ENCODE peak calls at places on chromosome 20, in five cellular contexts. O is mammary epithelial cell, Z is LNCaP clone FGC, U is right lobe of liver, D is AG04449. I is an unnamed sample.

GRCh38 chr20:21235713-21236445 is 67.3 kb upstream of the XRN2 start:
- DNase-seq in U (peak; percentile 75), Z (peak; percentile 46), D (no peak), O (peak; percentile 43), I (peak; percentile 20)

GRCh38 chr20:24432057-24432456 is 37.4 kb upstream of the SYNDIG1 start:
- DNase-seq in Z (no peak), U (no peak), D (no peak), O (no peak), I (no peak)

GRCh38 chr20:32368930-32369329 is 10.8 kb downstream of the ASXL1 start:
- DNase-seq in Z (no peak), D (no peak), U (no peak), O (no peak), I (no peak)

GRCh38 chr20:52076164-52076563 is 115.4 kb downstream of the ZFP64 start:
- DNase-seq in D (no peak), U (no peak), O (no peak), Z (peak; percentile 17), I (no peak)

GRCh38 chr20:32325706-32326506 is 32.2 kb upstream of the ASXL1 start:
- DNase-seq in O (peak; percentile 80), U (no peak), Z (peak; percentile 98), D (no peak), I (no peak)

GRCh38 chr20:38170219-38170902 is 5.3 kb upstream of the TGM2 start:
- DNase-seq in U (no peak), O (no peak), D (no peak), Z (no peak), I (no peak)

GRCh38 chr20:1177680-1178079 is 7.1 kb downstream of the TMEM74B start:
- DNase-seq in Z (no peak), O (no peak), D (no peak), U (no peak), I (no peak)

GRCh38 chr20:10178727-10179313 is 39.8 kb upstream of the SNAP25 start:
- DNase-seq in Z (no peak), U (no peak), D (no peak), O (no peak), I (no peak)

GRCh38 chr20:19210426-19211155 is 1.9 kb upstream of the SLC24A3 start:
- DNase-seq in U (no peak), Z (no peak), O (no peak), D (no peak), I (peak; percentile 63)

GRCh38 chr20:19211661-19212523 is 550 bp upstream of the SLC24A3 start:
- DNase-seq in Z (no peak), U (no peak), O (no peak), D (no peak), I (no peak)

GRCh38 chr20:19213946-19214490 is 1.6 kb downstream of the SLC24A3 start:
- DNase-seq in Z (no peak), U (no peak), O (no peak), D (no peak), I (no peak)

GRCh38 chr20:19211252-19211651 is 1.2 kb upstream of the SLC24A3 start:
- DNase-seq in D (no peak), O (no peak), Z (no peak), U (no peak), I (no peak)

DNA sequence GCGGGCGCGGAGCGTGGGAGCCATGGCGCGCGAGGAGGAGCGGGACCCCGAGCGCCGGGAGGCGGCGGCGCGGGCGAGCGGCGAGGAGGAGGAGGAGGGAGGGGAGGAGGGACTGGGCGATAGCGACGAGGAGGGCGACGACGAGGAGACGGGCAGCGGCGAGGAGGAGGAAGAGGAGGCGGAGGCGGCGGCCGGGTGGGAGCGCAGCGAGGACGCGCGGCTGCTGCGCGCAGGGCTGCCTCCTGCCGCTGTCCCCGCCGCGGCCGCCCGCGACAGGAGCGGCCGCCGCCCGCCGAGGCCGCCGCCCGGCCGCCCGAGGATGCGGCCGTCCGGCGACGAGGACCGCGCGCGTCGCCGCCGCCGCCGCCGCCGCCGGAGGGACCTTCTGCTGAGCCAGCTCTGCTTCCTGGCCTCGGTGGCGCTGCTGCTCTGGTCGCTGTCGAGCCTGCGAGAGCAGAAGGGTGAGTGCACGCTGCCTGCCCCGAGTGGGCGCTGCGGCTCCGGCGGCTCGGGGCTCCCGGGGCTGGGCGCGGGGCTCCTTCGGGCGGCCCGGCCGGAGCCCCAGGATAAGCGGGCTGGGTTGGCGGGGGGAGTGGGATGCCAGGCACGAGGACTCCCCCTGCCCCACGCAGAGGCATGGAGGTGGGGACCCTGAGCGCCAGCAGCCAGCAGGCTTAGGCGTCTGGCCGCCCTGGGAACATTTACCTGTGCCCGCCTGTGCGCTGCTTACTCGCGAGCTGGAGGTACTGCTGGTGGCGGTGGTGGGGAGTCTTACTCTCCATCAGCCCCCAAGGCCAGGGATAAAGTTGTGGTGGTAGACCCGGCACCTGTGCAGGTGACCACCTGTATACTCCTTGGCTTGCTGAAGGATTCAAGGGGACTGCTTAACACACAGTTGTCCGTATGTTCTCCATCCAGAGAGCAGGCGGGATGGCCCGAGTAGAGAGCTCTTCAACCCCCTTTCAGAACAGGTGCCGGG is at the start of gene SLC24A3:
- DNase-seq in D (no peak), U (peak; percentile 60), O (peak; percentile 14), Z (no peak), I (no peak)
- TF ChIP-seq CTCF in D (peak; percentile 38), U (no peak), O (no peak), Z (peak; percentile 82), I (peak; percentile 48)

GRCh38 chr20:48924711-48925109 is 3.2 kb downstream of the ARFGEF2 start:
- DNase-seq in O (no peak), D (no peak), Z (no peak), U (no peak), I (no peak)
- H3K4me3 ChIP-seq in O (no peak overlapping the region), D (no peak overlapping the region), Z (no peak overlapping the region), U (no peak overlapping the region), I (no peak overlapping the region)

DNA sequence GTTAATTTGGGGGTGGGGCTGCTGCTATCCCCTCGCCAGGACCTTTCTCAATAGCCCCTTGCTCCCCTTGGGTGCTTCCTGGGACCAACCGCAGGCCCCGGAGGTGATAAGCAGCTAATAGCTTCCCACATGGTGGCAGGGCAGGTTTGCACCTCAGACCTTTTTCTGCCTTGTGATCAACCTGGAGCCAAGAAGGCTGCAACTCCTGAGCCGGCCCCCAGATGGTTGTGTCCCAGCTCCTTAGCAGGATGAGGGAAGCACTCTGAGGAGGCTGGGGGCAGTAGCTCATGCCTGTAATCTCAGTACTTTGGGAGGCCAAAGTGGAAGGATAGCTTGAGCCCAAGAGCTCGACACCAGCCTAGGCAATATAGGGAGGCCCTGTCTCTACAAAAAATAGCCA is 85.5 kb downstream of the BMP7 start:
- DNase-seq in Z (no peak), U (no peak), O (no peak), D (no peak), I (no peak)
- TF ChIP-seq CTCF in Z (no peak), U (no peak), O (peak; percentile 31), D (no peak), I (no peak)

DNA sequence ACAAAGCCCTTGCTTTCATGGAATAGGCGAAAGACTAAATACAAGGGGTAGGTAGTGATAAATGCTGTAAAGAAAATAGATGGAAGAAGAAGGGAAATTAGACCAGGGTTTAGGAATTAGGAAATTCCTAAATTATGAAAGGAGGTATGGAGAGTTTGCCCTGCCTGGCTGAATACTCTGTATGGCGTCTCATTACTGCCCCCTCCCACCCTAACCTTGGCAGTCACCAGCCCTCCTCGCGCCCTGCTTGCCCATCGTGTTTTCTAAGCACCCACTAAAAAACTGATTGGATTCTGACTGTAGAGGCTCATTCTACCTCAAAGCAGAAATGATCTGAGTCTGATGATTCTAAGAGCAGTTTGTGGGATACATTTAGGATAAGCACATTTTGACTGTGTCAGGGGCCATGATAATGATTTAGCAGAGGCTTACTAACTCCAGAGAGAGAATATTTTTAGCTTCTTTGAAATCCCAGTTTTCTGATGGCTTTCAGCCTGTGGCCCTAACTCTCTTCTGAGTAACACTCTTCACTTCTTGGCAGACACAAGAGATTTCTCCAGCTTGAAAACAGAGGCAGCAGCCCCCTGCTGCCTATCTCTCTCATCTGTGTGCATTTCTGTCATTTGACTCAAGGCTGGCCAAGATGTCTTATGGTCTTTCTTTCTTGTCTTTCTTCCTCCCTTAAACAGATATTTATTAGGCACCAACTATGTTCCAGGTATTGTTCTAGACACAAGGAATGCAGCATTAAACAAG is 1.4 kb upstream of the CHD6 start:
- DNase-seq in U (no peak), Z (no peak), D (no peak), O (no peak), I (no peak)
- H3K4me3 ChIP-seq in U (no peak overlapping the region), Z (no peak overlapping the region), D (no peak overlapping the region), O (no peak overlapping the region), I (no peak overlapping the region)

I was measured in AG09309.